ENCODE peak calls at places on chromosomes 3 and 15, in nine cellular contexts. I is A549, E is heart left ventricle, T is astrocyte, W is GM23248, M is breast epithelium, C is osteoblast, B is psoas muscle, V is transverse colon. P is an unnamed sample.

GRCh38 chr3:193805448-193805847 is 212.4 kb downstream of the OPA1 start:
- DNase-seq in I (peak; percentile 80), E (peak; percentile 92), T (peak; percentile 98), W (peak; percentile 62), M (peak; percentile 97), C (peak; percentile 42), B (peak; percentile 76), V (peak; percentile 42), P (no peak)

GRCh38 chr15:79418693-79419279 is 13.3 kb upstream of the MINAR1 start:
- DNase-seq in I (no peak), E (no peak), T (no peak), W (no peak), M (no peak), C (no peak), B (no peak), V (no peak), P (no peak)

GRCh38 chr15:71115567-71116351 is 488 bp downstream of the THSD4 start:
- DNase-seq in I (peak; percentile 67), E (peak; percentile 76), T (peak; percentile 48), W (peak; percentile 81), M (peak; percentile 64), C (peak; percentile 97), B (peak; percentile 42), V (peak; percentile 71), P (peak; percentile 64)

GRCh38 chr15:60326824-60327654 is 70.7 kb downstream of the ANXA2 start:
- DNase-seq in I (no peak), E (no peak), T (no peak), W (peak; percentile 70), M (no peak), C (no peak), B (no peak), V (no peak), P (no peak)

GRCh38 chr3:159364511-159364910 is 562.7 kb downstream of the MFSD1 start:
- DNase-seq in I (no peak), E (no peak), T (no peak), W (no peak), M (no peak), C (no peak), B (no peak), V (no peak), P (no peak)

GRCh38 chr3:196013587-196014487 is 68.1 kb downstream of the TFRC start:
- DNase-seq in I (no peak), E (no peak), T (no peak), W (no peak), M (no peak), C (no peak), B (no peak), V (no peak), P (no peak)

GRCh38 chr3:139797724-139798343 is 120.1 kb upstream of the NMNAT3 start:
- DNase-seq in I (no peak), E (no peak), T (peak; percentile 25), W (peak; percentile 29), M (no peak), C (no peak), B (peak; percentile 18), V (no peak), P (no peak)

GRCh38 chr15:74028646-74029045 is 34.1 kb downstream of the PML start:
- DNase-seq in I (no peak), E (no peak), T (no peak), W (no peak), M (no peak), C (no peak), B (no peak), V (no peak), P (no peak)

GRCh38 chr15:89401636-89402252 is 67.1 kb upstream of the POLG start:
- DNase-seq in I (peak; percentile 68), E (no peak), T (peak; percentile 41), W (peak; percentile 73), M (no peak), C (peak; percentile 95), B (no peak), V (no peak), P (no peak)

GRCh38 chr3:73401616-73402265 is 223.0 kb downstream of the PDZRN3 start:
- DNase-seq in I (no peak), E (no peak), T (no peak), W (peak; percentile 10), M (no peak), C (no peak), B (no peak), V (peak; percentile 30), P (no peak)

GRCh38 chr3:62051506-62051905 is 321.8 kb downstream of the FEZF2 start:
- DNase-seq in I (no peak), E (no peak), T (no peak), W (peak; percentile 47), M (no peak), C (no peak), B (no peak), V (peak; percentile 47), P (peak; percentile 49)

GRCh38 chr3:5787863-5788488 is 600.5 kb downstream of the EDEM1 start:
- DNase-seq in I (peak; percentile 24), E (no peak), T (no peak), W (no peak), M (no peak), C (no peak), B (no peak), V (peak; percentile 13), P (peak; percentile 33)

GRCh38 chr15:67035886-67036285 is 29.5 kb upstream of the SMAD3 start:
- DNase-seq in I (no peak), E (no peak), T (no peak), W (peak; percentile 66), M (no peak), C (no peak), B (no peak), V (no peak), P (no peak)

GRCh38 chr3:52001443-52001974 is 5.8 kb upstream of the RPL29 start:
- DNase-seq in I (peak; percentile 85), E (peak; percentile 88), T (peak; percentile 18), W (peak; percentile 67), M (peak; percentile 68), C (peak; percentile 97), B (peak; percentile 77), V (peak; percentile 79), P (peak; percentile 68)

GRCh38 chr15:77001351-77001750 is 6.4 kb downstream of the PSTPIP1 start:
- DNase-seq in I (no peak), E (no peak), T (no peak), W (no peak), M (no peak), C (no peak), B (no peak), V (no peak), P (no peak)

GRCh38 chr15:77002954-77003912 is 8.3 kb downstream of the PSTPIP1 start:
- DNase-seq in I (no peak), E (no peak), T (no peak), W (no peak), M (no peak), C (no peak), B (peak; percentile 47), V (peak; percentile 73), P (peak; percentile 89)

GRCh38 chr15:77004189-77004588 is 9.3 kb downstream of the PSTPIP1 start:
- DNase-seq in I (no peak), E (peak; percentile 81), T (no peak), W (no peak), M (no peak), C (no peak), B (peak; percentile 64), V (peak; percentile 43), P (peak; percentile 90)

GRCh38 chr15:77001966-77002365 is 7.0 kb downstream of the PSTPIP1 start:
- DNase-seq in I (no peak), E (peak; percentile 21), T (no peak), W (no peak), M (no peak), C (no peak), B (no peak), V (no peak), P (no peak)

GRCh38 chr15:77002436-77002835 is 7.5 kb downstream of the PSTPIP1 start:
- DNase-seq in I (no peak), E (peak; percentile 3), T (peak; percentile 12), W (no peak), M (no peak), C (no peak), B (peak; percentile 4), V (no peak), P (no peak)
- H3K27ac ChIP-seq in I (no peak overlapping the region), E (no peak overlapping the region), T (no peak overlapping the region), W (no peak overlapping the region), M (peak overlapping the region; percentile 7), C (no peak overlapping the region), B (no peak overlapping the region), V (peak overlapping the region; percentile 55), P (peak overlapping the region; percentile 39)

GRCh38 chr3:32859604-32860237 is 41.9 kb downstream of the TRIM71 start:
- DNase-seq in I (no peak), E (no peak), T (no peak), W (no peak), M (no peak), C (no peak), B (no peak), V (no peak), P (no peak)
- H3K4me1 ChIP-seq in I (peaks cover 5% of the 10 kb centered on the region), E (no peaks in the 10 kb centered on the region), T (no peaks in the 10 kb centered on the region), W (no peaks in the 10 kb centered on the region), M (no peaks in the 10 kb centered on the region), C (no peaks in the 10 kb centered on the region), B (no peaks in the 10 kb centered on the region), V (no peaks in the 10 kb centered on the region), P (peaks cover 4% of the 10 kb centered on the region)

GRCh38 chr3:16883726-16884083 is 1.1 kb upstream of the PLCL2 start:
- DNase-seq in I (no peak), E (no peak), T (no peak), W (no peak), M (no peak), C (peak; percentile 80), B (no peak), V (no peak), P (no peak)
- H3K4me3 ChIP-seq in I (peak overlapping the region; percentile 85), E (peak overlapping the region; percentile 91), T (peak overlapping the region; percentile 81), W (peak overlapping the region; percentile 76), M (peak overlapping the region; percentile 63), C (peak overlapping the region; percentile 82), B (peak overlapping the region; percentile 97), V (peak overlapping the region; percentile 66), P (peak overlapping the region; percentile 72)

GRCh38 chr3:65974505-65974904 is 64.2 kb downstream of the MAGI1 start:
- DNase-seq in I (no peak), E (no peak), T (no peak), W (no peak), M (no peak), C (no peak), B (no peak), V (no peak), P (no peak)

GRCh38 chr3:65971281-65972252 is 67.2 kb downstream of the MAGI1 start:
- DNase-seq in I (no peak), E (no peak), T (no peak), W (peak; percentile 53), M (no peak), C (no peak), B (no peak), V (no peak), P (no peak)

GRCh38 chr3:65975031-65975430 is 63.7 kb downstream of the MAGI1 start:
- DNase-seq in I (no peak), E (no peak), T (no peak), W (no peak), M (no peak), C (no peak), B (no peak), V (no peak), P (no peak)

GRCh38 chr3:65968996-65969395 is 69.7 kb downstream of the MAGI1 start:
- DNase-seq in I (no peak), E (no peak), T (no peak), W (no peak), M (no peak), C (no peak), B (no peak), V (no peak), P (no peak)

DNA sequence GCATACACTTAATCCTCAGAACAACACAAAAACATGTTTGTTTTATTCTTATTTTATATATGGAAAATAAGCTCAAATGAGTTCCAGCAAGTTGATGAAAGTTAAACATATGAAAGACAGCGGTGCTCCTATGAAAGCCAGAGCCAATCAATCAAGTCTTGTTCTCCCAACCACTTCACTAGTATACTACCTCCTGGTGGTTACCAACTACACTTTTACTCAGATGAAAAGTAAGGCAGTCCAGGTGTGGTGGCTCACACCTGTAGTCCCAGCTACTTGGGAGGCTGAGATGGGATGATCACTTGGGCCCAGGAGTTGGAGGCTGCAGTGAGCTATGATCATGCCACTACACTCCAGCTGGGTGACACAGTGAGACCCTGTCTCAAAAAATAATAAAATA is 66.0 kb downstream of the MAGI1 start:
- DNase-seq in I (no peak), E (no peak), T (no peak), W (no peak), M (no peak), C (no peak), B (no peak), V (no peak), P (no peak)
- H3K27ac ChIP-seq in I (no peak overlapping the region), E (no peak overlapping the region), T (no peak overlapping the region), W (no peak overlapping the region), M (no peak overlapping the region), C (no peak overlapping the region), B (no peak overlapping the region), V (no peak overlapping the region), P (no peak overlapping the region)

P was measured in left lung.